ENCODE peak calls at places on chromosomes 3 and 15, in six cellular contexts. One of them, this sample, is unnamed.

GRCh38 chr3:177824190-177824786 is 627.0 kb upstream of the TBL1XR1 start:
- DNase-seq in effector memory CD4-positive, alpha-beta T cell: no peak
- DNase-seq in ovary: peak
- DNase-seq in foreskin fibroblast: peak
- DNase-seq in GM23248: peak
- DNase-seq in mucosa of descending colon: peak
- DNase-seq in this sample: no peak

GRCh38 chr3:12503126-12503952 is 19.1 kb downstream of the TSEN2 start:
- DNase-seq in effector memory CD4-positive, alpha-beta T cell: no peak
- DNase-seq in foreskin fibroblast: no peak
- DNase-seq in GM23248: no peak
- DNase-seq in mucosa of descending colon: no peak
- DNase-seq in ovary: no peak
- DNase-seq in this sample: peak

GRCh38 chr3:161914703-161915102 is 418.1 kb downstream of the OTOL1 start:
- DNase-seq in foreskin fibroblast: peak
- DNase-seq in mucosa of descending colon: peak
- DNase-seq in effector memory CD4-positive, alpha-beta T cell: no peak
- DNase-seq in GM23248: peak
- DNase-seq in ovary: no peak
- DNase-seq in this sample: peak

GRCh38 chr3:21508244-21508643 is 242.8 kb downstream of the ZNF385D start:
- DNase-seq in GM23248: no peak
- DNase-seq in ovary: no peak
- DNase-seq in foreskin fibroblast: no peak
- DNase-seq in mucosa of descending colon: no peak
- DNase-seq in effector memory CD4-positive, alpha-beta T cell: no peak
- DNase-seq in this sample: peak

GRCh38 chr3:52532838-52533622 is 627 bp downstream of the NT5DC2 start:
- DNase-seq in mucosa of descending colon: peak
- DNase-seq in effector memory CD4-positive, alpha-beta T cell: no peak
- DNase-seq in GM23248: peak
- DNase-seq in ovary: peak
- DNase-seq in foreskin fibroblast: peak
- DNase-seq in this sample: peak

GRCh38 chr15:79091204-79091867 is 756 bp upstream of the RASGRF1 start:
- DNase-seq in GM23248: peak
- DNase-seq in foreskin fibroblast: peak
- DNase-seq in mucosa of descending colon: no peak
- DNase-seq in ovary: no peak
- DNase-seq in effector memory CD4-positive, alpha-beta T cell: no peak
- DNase-seq in this sample: peak

GRCh38 chr15:40443846-40444245 is 3.1 kb downstream of the BAHD1 start:
- DNase-seq in effector memory CD4-positive, alpha-beta T cell: no peak
- DNase-seq in mucosa of descending colon: no peak
- DNase-seq in ovary: no peak
- DNase-seq in GM23248: peak
- DNase-seq in foreskin fibroblast: no peak
- DNase-seq in this sample: no peak

GRCh38 chr3:176579741-176580185 is 617.5 kb downstream of the TBL1XR1 start:
- DNase-seq in effector memory CD4-positive, alpha-beta T cell: no peak
- DNase-seq in GM23248: peak
- DNase-seq in mucosa of descending colon: no peak
- DNase-seq in foreskin fibroblast: peak
- DNase-seq in ovary: no peak
- DNase-seq in this sample: no peak

GRCh38 chr3:25502233-25502632 is 74.2 kb downstream of the RARB start:
- DNase-seq in effector memory CD4-positive, alpha-beta T cell: no peak
- DNase-seq in mucosa of descending colon: no peak
- DNase-seq in ovary: no peak
- DNase-seq in GM23248: no peak
- DNase-seq in foreskin fibroblast: no peak
- DNase-seq in this sample: no peak

GRCh38 chr3:155232605-155233004 is 60.9 kb downstream of the STRIT1 start:
- DNase-seq in GM23248: peak
- DNase-seq in ovary: peak
- DNase-seq in foreskin fibroblast: peak
- DNase-seq in effector memory CD4-positive, alpha-beta T cell: no peak
- DNase-seq in mucosa of descending colon: no peak
- DNase-seq in this sample: no peak

GRCh38 chr15:56168394-56168793 is 75.3 kb downstream of the RFX7 start:
- DNase-seq in GM23248: peak
- DNase-seq in ovary: no peak
- DNase-seq in effector memory CD4-positive, alpha-beta T cell: no peak
- DNase-seq in foreskin fibroblast: peak
- DNase-seq in mucosa of descending colon: no peak
- DNase-seq in this sample: no peak

GRCh38 chr15:31300208-31300661 is 26.4 kb upstream of the KLF13 start:
- DNase-seq in foreskin fibroblast: no peak
- DNase-seq in effector memory CD4-positive, alpha-beta T cell: no peak
- DNase-seq in GM23248: no peak
- DNase-seq in mucosa of descending colon: no peak
- DNase-seq in ovary: no peak
- DNase-seq in this sample: no peak

GRCh38 chr15:95287774-95288173 is 1042.7 kb upstream of the NR2F2 start:
- DNase-seq in foreskin fibroblast: no peak
- DNase-seq in effector memory CD4-positive, alpha-beta T cell: no peak
- DNase-seq in mucosa of descending colon: no peak
- DNase-seq in GM23248: no peak
- DNase-seq in ovary: peak
- DNase-seq in this sample: no peak

GRCh38 chr3:159762238-159762637 is 226.4 kb upstream of the IL12A start:
- DNase-seq in mucosa of descending colon: no peak
- DNase-seq in GM23248: peak
- DNase-seq in foreskin fibroblast: peak
- DNase-seq in ovary: no peak
- DNase-seq in effector memory CD4-positive, alpha-beta T cell: no peak
- DNase-seq in this sample: no peak

GRCh38 chr3:74523811-74524210 is 90.6 kb downstream of the CNTN3 start:
- DNase-seq in effector memory CD4-positive, alpha-beta T cell: no peak
- DNase-seq in mucosa of descending colon: no peak
- DNase-seq in ovary: no peak
- DNase-seq in foreskin fibroblast: peak
- DNase-seq in GM23248: peak
- DNase-seq in this sample: no peak

GRCh38 chr15:80160570-80161156 is 7.9 kb downstream of the FAH start:
- DNase-seq in ovary: peak
- DNase-seq in effector memory CD4-positive, alpha-beta T cell: no peak
- DNase-seq in mucosa of descending colon: peak
- DNase-seq in GM23248: peak
- DNase-seq in foreskin fibroblast: peak
- DNase-seq in this sample: peak
- H3K4me3 ChIP-seq in ovary: no peak
- H3K4me3 ChIP-seq in effector memory CD4-positive, alpha-beta T cell: no peak
- H3K4me3 ChIP-seq in mucosa of descending colon: no peak
- H3K4me3 ChIP-seq in GM23248: no peak
- H3K4me3 ChIP-seq in foreskin fibroblast: no peak
- H3K4me3 ChIP-seq in this sample: no peak

DNA sequence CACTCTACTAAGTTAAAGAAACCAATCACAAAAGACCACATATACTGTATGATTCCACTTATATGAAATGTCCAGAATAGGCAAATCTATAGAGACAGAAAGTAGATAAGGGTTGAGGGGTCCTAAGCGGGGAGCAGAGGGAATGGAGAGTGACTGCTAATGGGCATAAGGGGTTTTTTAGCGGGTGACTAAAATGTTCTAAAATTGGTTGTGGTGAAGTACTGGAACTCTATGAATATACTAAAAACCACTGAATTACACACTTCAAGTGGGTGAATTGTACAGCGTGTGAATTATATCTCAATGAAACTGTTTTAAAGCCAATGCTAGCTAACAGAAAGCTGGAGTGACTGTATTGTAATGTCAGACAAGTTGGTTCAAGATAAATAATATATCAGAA is 33.3 kb downstream of the KPNA1 start:
- DNase-seq in ovary: no peak
- DNase-seq in foreskin fibroblast: no peak
- DNase-seq in GM23248: no peak
- DNase-seq in mucosa of descending colon: no peak
- DNase-seq in effector memory CD4-positive, alpha-beta T cell: no peak
- DNase-seq in this sample: no peak
- H3K4me3 ChIP-seq in ovary: no peak
- H3K4me3 ChIP-seq in foreskin fibroblast: no peak
- H3K4me3 ChIP-seq in GM23248: no peak
- H3K4me3 ChIP-seq in mucosa of descending colon: no peak
- H3K4me3 ChIP-seq in effector memory CD4-positive, alpha-beta T cell: no peak
- H3K4me3 ChIP-seq in this sample: no peak

GRCh38 chr3:167864559-167864887 is 129.0 kb downstream of the SERPINI1 start:
- DNase-seq in foreskin fibroblast: no peak
- DNase-seq in ovary: no peak
- DNase-seq in GM23248: no peak
- DNase-seq in effector memory CD4-positive, alpha-beta T cell: no peak
- DNase-seq in mucosa of descending colon: no peak
- DNase-seq in this sample: no peak
- H3K4me3 ChIP-seq in foreskin fibroblast: no peak
- H3K4me3 ChIP-seq in ovary: no peak
- H3K4me3 ChIP-seq in GM23248: no peak
- H3K4me3 ChIP-seq in effector memory CD4-positive, alpha-beta T cell: no peak
- H3K4me3 ChIP-seq in mucosa of descending colon: no peak
- H3K4me3 ChIP-seq in this sample: no peak

DNA sequence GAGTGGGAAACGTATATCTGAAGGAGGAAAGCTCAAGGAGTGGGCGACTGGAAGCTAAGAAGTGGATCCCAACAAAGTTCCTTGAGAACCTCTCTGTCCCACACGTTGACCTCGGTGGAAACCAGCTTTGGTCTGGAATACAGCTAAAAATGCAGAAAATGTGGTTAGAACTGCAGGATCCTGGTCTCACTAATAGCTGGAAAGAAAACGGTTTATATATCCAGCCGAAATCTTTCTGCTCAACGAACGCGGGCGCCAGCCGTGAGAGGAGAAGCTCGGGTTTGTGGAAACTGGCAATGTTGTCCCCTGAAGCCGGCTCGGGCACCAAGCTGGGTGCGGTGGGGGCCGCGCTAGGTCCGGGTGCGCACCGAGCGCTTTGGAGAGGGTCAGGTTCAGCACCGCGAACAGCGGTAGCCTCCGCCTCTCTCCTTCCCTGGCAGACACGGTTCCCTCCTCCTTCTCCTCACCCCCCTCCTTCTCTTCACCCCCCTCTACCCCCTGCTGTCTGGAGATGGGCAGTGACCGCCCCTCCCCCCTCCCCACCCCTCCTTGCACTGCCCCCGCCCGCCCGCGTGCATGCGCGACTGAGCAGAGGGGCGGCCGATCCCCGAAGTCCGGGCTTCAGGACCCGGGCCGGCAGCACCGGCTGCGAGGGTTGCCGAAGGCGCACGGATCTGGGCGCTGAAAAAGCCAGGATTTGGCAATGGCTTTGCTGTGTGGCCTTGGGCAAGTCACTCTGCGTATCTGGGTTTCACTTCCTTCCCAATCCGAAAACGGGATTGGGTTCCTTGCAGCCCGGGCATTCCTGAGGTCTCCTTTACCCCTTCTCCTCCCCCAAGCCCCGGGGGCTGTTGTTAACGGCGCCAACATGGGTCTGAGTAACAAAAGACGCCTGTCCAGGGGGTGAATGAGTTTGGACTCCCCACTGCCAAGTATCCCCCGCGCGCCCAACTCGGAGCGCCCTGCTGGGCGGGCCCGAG is at the start of gene SKOR1:
- DNase-seq in foreskin fibroblast: peak
- DNase-seq in effector memory CD4-positive, alpha-beta T cell: no peak
- DNase-seq in mucosa of descending colon: no peak
- DNase-seq in ovary: no peak
- DNase-seq in GM23248: peak
- DNase-seq in this sample: no peak
- H3K4me3 ChIP-seq in foreskin fibroblast: peak
- H3K4me3 ChIP-seq in effector memory CD4-positive, alpha-beta T cell: no peak
- H3K4me3 ChIP-seq in mucosa of descending colon: no peak
- H3K4me3 ChIP-seq in ovary: no peak
- H3K4me3 ChIP-seq in GM23248: peak
- H3K4me3 ChIP-seq in this sample: no peak

GRCh38 chr3:111733154-111733553 is 125.9 kb upstream of the PHLDB2 start:
- DNase-seq in foreskin fibroblast: no peak
- DNase-seq in ovary: no peak
- DNase-seq in mucosa of descending colon: peak
- DNase-seq in effector memory CD4-positive, alpha-beta T cell: no peak
- DNase-seq in GM23248: no peak
- DNase-seq in this sample: no peak
- H3K4me3 ChIP-seq in foreskin fibroblast: no peak
- H3K4me3 ChIP-seq in ovary: no peak
- H3K4me3 ChIP-seq in mucosa of descending colon: no peak
- H3K4me3 ChIP-seq in effector memory CD4-positive, alpha-beta T cell: no peak
- H3K4me3 ChIP-seq in GM23248: no peak
- H3K4me3 ChIP-seq in this sample: no peak